ENCODE peak calls at places on chromosomes 3 and 15, in five cellular contexts. One of them, this sample, is unnamed. For H3K9me3, the result is how much of the 10 kb centered on the place peaks cover.

GRCh38 chr3:197151562-197151961 is 121.9 kb upstream of the MELTF start:
- DNase-seq in A549: no peak
- DNase-seq in CD4-positive, CD25-positive, alpha-beta regulatory T cell: no peak
- DNase-seq in left ventricle myocardium inferior: no peak
- DNase-seq in aorta: no peak
- DNase-seq in this sample: peak

GRCh38 chr15:82647835-82648256 is 683 bp upstream of the CPEB1 start:
- DNase-seq in A549: no peak
- DNase-seq in CD4-positive, CD25-positive, alpha-beta regulatory T cell: peak
- DNase-seq in aorta: peak
- DNase-seq in left ventricle myocardium inferior: peak
- DNase-seq in this sample: peak

GRCh38 chr3:113560845-113561623 is 28.7 kb downstream of the SIDT1 start:
- DNase-seq in left ventricle myocardium inferior: no peak
- DNase-seq in CD4-positive, CD25-positive, alpha-beta regulatory T cell: peak
- DNase-seq in aorta: no peak
- DNase-seq in A549: no peak
- DNase-seq in this sample: no peak

GRCh38 chr3:94176886-94177285 is 114.0 kb downstream of the NSUN3 start:
- DNase-seq in left ventricle myocardium inferior: no peak
- DNase-seq in A549: no peak
- DNase-seq in CD4-positive, CD25-positive, alpha-beta regulatory T cell: no peak
- DNase-seq in aorta: no peak
- DNase-seq in this sample: no peak

GRCh38 chr3:41102053-41102556 is 97.2 kb upstream of the CTNNB1 start:
- DNase-seq in CD4-positive, CD25-positive, alpha-beta regulatory T cell: no peak
- DNase-seq in aorta: no peak
- DNase-seq in A549: peak
- DNase-seq in left ventricle myocardium inferior: no peak
- DNase-seq in this sample: no peak

GRCh38 chr15:57025264-57025939 is 107.0 kb downstream of the TCF12 start:
- DNase-seq in left ventricle myocardium inferior: no peak
- DNase-seq in CD4-positive, CD25-positive, alpha-beta regulatory T cell: no peak
- DNase-seq in aorta: no peak
- DNase-seq in A549: no peak
- DNase-seq in this sample: no peak

GRCh38 chr3:40846466-40846865 is 321.7 kb downstream of the ZNF621 start:
- DNase-seq in aorta: no peak
- DNase-seq in left ventricle myocardium inferior: no peak
- DNase-seq in A549: no peak
- DNase-seq in CD4-positive, CD25-positive, alpha-beta regulatory T cell: no peak
- DNase-seq in this sample: no peak

GRCh38 chr3:126934149-126934548 is 48.8 kb upstream of the PLXNA1 start:
- DNase-seq in A549: no peak
- DNase-seq in aorta: peak
- DNase-seq in left ventricle myocardium inferior: no peak
- DNase-seq in CD4-positive, CD25-positive, alpha-beta regulatory T cell: no peak
- DNase-seq in this sample: no peak

GRCh38 chr15:56798639-56799038 is 65.3 kb upstream of the ZNF280D start:
- DNase-seq in CD4-positive, CD25-positive, alpha-beta regulatory T cell: no peak
- DNase-seq in aorta: no peak
- DNase-seq in left ventricle myocardium inferior: no peak
- DNase-seq in A549: no peak
- DNase-seq in this sample: peak

GRCh38 chr3:153338487-153338886 is 176.5 kb downstream of the RAP2B start:
- DNase-seq in A549: no peak
- DNase-seq in aorta: no peak
- DNase-seq in CD4-positive, CD25-positive, alpha-beta regulatory T cell: no peak
- DNase-seq in left ventricle myocardium inferior: no peak
- DNase-seq in this sample: no peak

GRCh38 chr3:127066635-127067034 is 83.7 kb downstream of the PLXNA1 start:
- DNase-seq in left ventricle myocardium inferior: no peak
- DNase-seq in A549: no peak
- DNase-seq in CD4-positive, CD25-positive, alpha-beta regulatory T cell: no peak
- DNase-seq in aorta: no peak
- DNase-seq in this sample: no peak

GRCh38 chr3:123341871-123342630 is 106.8 kb downstream of the ADCY5 start:
- DNase-seq in aorta: peak
- DNase-seq in CD4-positive, CD25-positive, alpha-beta regulatory T cell: no peak
- DNase-seq in left ventricle myocardium inferior: peak
- DNase-seq in A549: no peak
- DNase-seq in this sample: no peak

GRCh38 chr3:10515884-10516495 is 10.6 kb upstream of the ATP2B2 start:
- DNase-seq in CD4-positive, CD25-positive, alpha-beta regulatory T cell: no peak
- DNase-seq in left ventricle myocardium inferior: no peak
- DNase-seq in A549: no peak
- DNase-seq in aorta: peak
- DNase-seq in this sample: no peak

DNA sequence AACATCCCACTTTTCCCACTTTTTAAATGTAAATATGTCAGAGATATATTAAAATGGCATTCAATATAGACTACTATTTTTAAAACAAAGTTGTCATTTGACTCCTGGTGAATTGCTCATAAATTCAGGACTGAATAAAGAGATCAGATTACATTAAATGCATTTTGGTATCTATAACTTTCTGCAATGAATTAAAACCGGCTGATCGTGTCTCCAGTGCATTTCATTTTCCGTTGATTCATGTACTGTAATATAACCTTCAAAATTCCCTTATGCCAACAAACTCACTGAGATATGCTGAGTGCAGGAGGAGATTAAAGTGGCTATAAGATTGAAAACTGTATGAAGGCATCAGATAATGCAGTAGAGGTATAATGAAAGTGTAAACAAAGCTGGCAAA is 361.1 kb upstream of the CDIN1 start:
- DNase-seq in A549: no peak
- DNase-seq in CD4-positive, CD25-positive, alpha-beta regulatory T cell: no peak
- DNase-seq in left ventricle myocardium inferior: no peak
- DNase-seq in aorta: no peak
- DNase-seq in this sample: no peak
- H3K4me3 ChIP-seq in A549: no peak
- H3K4me3 ChIP-seq in CD4-positive, CD25-positive, alpha-beta regulatory T cell: no peak
- H3K4me3 ChIP-seq in left ventricle myocardium inferior: no peak
- H3K4me3 ChIP-seq in aorta: no peak
- H3K4me3 ChIP-seq in this sample: no peak

GRCh38 chr15:62805502-62805901 is 237.0 kb upstream of the TPM1 start:
- DNase-seq in A549: no peak
- DNase-seq in left ventricle myocardium inferior: no peak
- DNase-seq in CD4-positive, CD25-positive, alpha-beta regulatory T cell: no peak
- DNase-seq in aorta: no peak
- DNase-seq in this sample: no peak
- H3K9me3 ChIP-seq in A549: under half
- H3K9me3 ChIP-seq in left ventricle myocardium inferior: under half
- H3K9me3 ChIP-seq in CD4-positive, CD25-positive, alpha-beta regulatory T cell: under half
- H3K9me3 ChIP-seq in aorta: under half
- H3K9me3 ChIP-seq in this sample: under half

DNA sequence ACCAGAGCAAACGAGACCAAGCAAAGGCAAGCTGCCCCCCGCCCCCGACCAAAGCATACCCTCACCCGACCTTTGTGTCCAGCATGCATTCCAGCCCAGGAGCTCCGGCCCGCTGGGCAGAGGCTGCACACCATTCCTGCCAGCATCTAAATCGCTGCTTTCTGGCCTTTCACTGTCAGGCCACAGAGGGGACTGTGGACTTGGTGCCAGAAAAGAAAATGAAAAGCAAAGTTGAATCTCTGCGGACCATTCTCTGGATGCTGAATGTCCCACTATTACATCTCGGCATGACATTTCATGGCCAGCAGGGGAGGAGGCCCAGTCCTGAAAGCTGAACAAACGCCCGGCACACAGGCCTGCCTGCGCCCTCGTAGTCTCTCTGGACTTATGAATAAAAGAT is 13.0 kb downstream of the IL17RD start:
- DNase-seq in A549: no peak
- DNase-seq in CD4-positive, CD25-positive, alpha-beta regulatory T cell: no peak
- DNase-seq in aorta: no peak
- DNase-seq in left ventricle myocardium inferior: peak
- DNase-seq in this sample: no peak
- H3K4me3 ChIP-seq in A549: no peak
- H3K4me3 ChIP-seq in CD4-positive, CD25-positive, alpha-beta regulatory T cell: no peak
- H3K4me3 ChIP-seq in aorta: no peak
- H3K4me3 ChIP-seq in left ventricle myocardium inferior: peak
- H3K4me3 ChIP-seq in this sample: no peak

DNA sequence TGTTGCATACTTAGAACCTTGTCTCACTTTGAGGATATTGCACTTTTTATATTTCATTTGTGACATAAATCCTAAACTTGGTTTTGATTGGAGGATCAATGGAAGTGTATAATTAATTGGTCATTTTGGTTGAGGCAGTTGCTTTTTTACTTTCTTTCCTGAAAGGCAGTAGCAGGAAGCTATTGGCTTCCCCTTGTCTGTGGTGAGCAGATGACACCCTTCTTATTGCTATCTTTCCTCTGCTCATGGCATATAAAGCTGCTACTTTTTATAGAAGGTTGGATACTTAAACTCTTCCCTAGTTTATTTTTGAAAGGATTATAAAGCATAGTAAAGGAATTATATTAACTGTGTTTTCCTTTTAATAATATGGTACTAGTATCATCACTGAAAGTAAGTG is 28.6 kb downstream of the FAM98B start:
- DNase-seq in left ventricle myocardium inferior: no peak
- DNase-seq in A549: no peak
- DNase-seq in aorta: no peak
- DNase-seq in CD4-positive, CD25-positive, alpha-beta regulatory T cell: no peak
- DNase-seq in this sample: no peak
- H3K9me3 ChIP-seq in left ventricle myocardium inferior: under half
- H3K9me3 ChIP-seq in A549: under half
- H3K9me3 ChIP-seq in aorta: under half
- H3K9me3 ChIP-seq in CD4-positive, CD25-positive, alpha-beta regulatory T cell: under half
- H3K9me3 ChIP-seq in this sample: under half

GRCh38 chr3:42164635-42165034 is 73.5 kb downstream of the TRAK1 start:
- DNase-seq in aorta: no peak
- DNase-seq in CD4-positive, CD25-positive, alpha-beta regulatory T cell: no peak
- DNase-seq in left ventricle myocardium inferior: no peak
- DNase-seq in A549: no peak
- DNase-seq in this sample: no peak
- H3K4me3 ChIP-seq in aorta: no peak
- H3K4me3 ChIP-seq in CD4-positive, CD25-positive, alpha-beta regulatory T cell: no peak
- H3K4me3 ChIP-seq in left ventricle myocardium inferior: no peak
- H3K4me3 ChIP-seq in A549: no peak
- H3K4me3 ChIP-seq in this sample: no peak

GRCh38 chr15:47135279-47135678 is 582.0 kb upstream of the SEMA6D start:
- DNase-seq in CD4-positive, CD25-positive, alpha-beta regulatory T cell: no peak
- DNase-seq in aorta: no peak
- DNase-seq in A549: no peak
- DNase-seq in left ventricle myocardium inferior: no peak
- DNase-seq in this sample: no peak
- H3K9me3 ChIP-seq in CD4-positive, CD25-positive, alpha-beta regulatory T cell: under half
- H3K9me3 ChIP-seq in aorta: under half
- H3K9me3 ChIP-seq in A549: under half
- H3K9me3 ChIP-seq in left ventricle myocardium inferior: under half
- H3K9me3 ChIP-seq in this sample: under half

DNA sequence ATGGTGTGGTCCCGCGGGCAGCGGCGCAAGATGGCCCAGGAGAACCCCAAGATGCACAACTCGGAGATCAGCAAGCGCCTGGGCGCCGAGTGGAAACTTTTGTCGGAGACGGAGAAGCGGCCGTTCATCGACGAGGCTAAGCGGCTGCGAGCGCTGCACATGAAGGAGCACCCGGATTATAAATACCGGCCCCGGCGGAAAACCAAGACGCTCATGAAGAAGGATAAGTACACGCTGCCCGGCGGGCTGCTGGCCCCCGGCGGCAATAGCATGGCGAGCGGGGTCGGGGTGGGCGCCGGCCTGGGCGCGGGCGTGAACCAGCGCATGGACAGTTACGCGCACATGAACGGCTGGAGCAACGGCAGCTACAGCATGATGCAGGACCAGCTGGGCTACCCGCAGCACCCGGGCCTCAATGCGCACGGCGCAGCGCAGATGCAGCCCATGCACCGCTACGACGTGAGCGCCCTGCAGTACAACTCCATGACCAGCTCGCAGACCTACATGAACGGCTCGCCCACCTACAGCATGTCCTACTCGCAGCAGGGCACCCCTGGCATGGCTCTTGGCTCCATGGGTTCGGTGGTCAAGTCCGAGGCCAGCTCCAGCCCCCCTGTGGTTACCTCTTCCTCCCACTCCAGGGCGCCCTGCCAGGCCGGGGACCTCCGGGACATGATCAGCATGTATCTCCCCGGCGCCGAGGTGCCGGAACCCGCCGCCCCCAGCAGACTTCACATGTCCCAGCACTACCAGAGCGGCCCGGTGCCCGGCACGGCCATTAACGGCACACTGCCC is 977 bp downstream of the SOX2 start:
- DNase-seq in CD4-positive, CD25-positive, alpha-beta regulatory T cell: no peak
- DNase-seq in left ventricle myocardium inferior: no peak
- DNase-seq in A549: no peak
- DNase-seq in aorta: no peak
- DNase-seq in this sample: peak
- H3K4me3 ChIP-seq in CD4-positive, CD25-positive, alpha-beta regulatory T cell: no peak
- H3K4me3 ChIP-seq in left ventricle myocardium inferior: peak
- H3K4me3 ChIP-seq in A549: peak
- H3K4me3 ChIP-seq in aorta: peak
- H3K4me3 ChIP-seq in this sample: peak

GRCh38 chr3:146350852-146351251 is 99.9 kb upstream of the PLSCR4 start:
- DNase-seq in aorta: no peak
- DNase-seq in A549: no peak
- DNase-seq in left ventricle myocardium inferior: no peak
- DNase-seq in CD4-positive, CD25-positive, alpha-beta regulatory T cell: no peak
- DNase-seq in this sample: no peak
- H3K9me3 ChIP-seq in aorta: under half
- H3K9me3 ChIP-seq in A549: under half
- H3K9me3 ChIP-seq in left ventricle myocardium inferior: under half
- H3K9me3 ChIP-seq in CD4-positive, CD25-positive, alpha-beta regulatory T cell: under half
- H3K9me3 ChIP-seq in this sample: under half

GRCh38 chr15:92845109-92845508 is 55.0 kb upstream of the CHD2 start:
- DNase-seq in aorta: no peak
- DNase-seq in A549: no peak
- DNase-seq in CD4-positive, CD25-positive, alpha-beta regulatory T cell: peak
- DNase-seq in left ventricle myocardium inferior: no peak
- DNase-seq in this sample: no peak
- H3K4me3 ChIP-seq in aorta: no peak
- H3K4me3 ChIP-seq in A549: no peak
- H3K4me3 ChIP-seq in CD4-positive, CD25-positive, alpha-beta regulatory T cell: peak
- H3K4me3 ChIP-seq in left ventricle myocardium inferior: no peak
- H3K4me3 ChIP-seq in this sample: no peak